ENCODE peak calls at places on chromosome 3, in ten cellular contexts. X, N, Z, I, T, V, A, M, H and W are unnamed samples.

GRCh38 chr3:104412608-104413580 is 953.8 kb upstream of the ALCAM start:
- DNase-seq in T (no peak), Z (no peak), I (no peak), M (no peak), H (no peak), V (no peak), X (no peak), N (no peak), A (peak), W (no peak)

GRCh38 chr3:56323986-56324420 is 144.3 kb downstream of the ERC2 start:
- DNase-seq in I (no peak), V (no peak), H (no peak), X (no peak), N (no peak), Z (peak), M (peak), A (peak), T (peak), W (no peak)

GRCh38 chr3:158789592-158789991 is 12.3 kb upstream of the MFSD1 start:
- DNase-seq in I (no peak), X (no peak), T (peak), H (peak), V (no peak), A (peak), Z (peak), N (no peak), M (peak), W (no peak)

GRCh38 chr3:114218578-114219185 is 18.7 kb downstream of the ZNF80 start:
- DNase-seq in N (no peak), M (no peak), X (no peak), A (no peak), H (no peak), V (no peak), Z (no peak), T (no peak), I (no peak), W (no peak)

GRCh38 chr3:152175576-152175883 is 93.2 kb upstream of the MBNL1 start:
- DNase-seq in H (no peak), I (no peak), X (no peak), A (peak), T (peak), M (peak), N (peak), Z (peak), V (no peak), W (no peak)

GRCh38 chr3:20645340-20645739 is 459.3 kb upstream of the SGO1 start:
- DNase-seq in N (no peak), V (no peak), M (no peak), I (no peak), Z (no peak), A (no peak), H (no peak), X (no peak), T (no peak), W (no peak)

GRCh38 chr3:123058505-123058904 is 8.3 kb upstream of the PDIA5 start:
- DNase-seq in X (no peak), Z (no peak), A (no peak), T (no peak), I (no peak), H (no peak), M (no peak), N (no peak), V (no peak), W (no peak)

GRCh38 chr3:157807286-157807685 is 298.9 kb downstream of the SHOX2 start:
- DNase-seq in A (no peak), H (no peak), Z (peak), N (no peak), T (peak), M (no peak), I (no peak), V (no peak), X (no peak), W (no peak)

GRCh38 chr3:52438579-52439425 is 6.1 kb downstream of the SEMA3G start:
- DNase-seq in N (no peak), T (no peak), I (no peak), X (no peak), A (no peak), V (no peak), Z (no peak), H (no peak), M (no peak), W (no peak)

GRCh38 chr3:70822777-70823176 is 510.3 kb upstream of the MDFIC2 start:
- DNase-seq in T (no peak), V (no peak), A (no peak), H (no peak), I (no peak), Z (no peak), X (no peak), N (no peak), M (no peak), W (no peak)

DNA sequence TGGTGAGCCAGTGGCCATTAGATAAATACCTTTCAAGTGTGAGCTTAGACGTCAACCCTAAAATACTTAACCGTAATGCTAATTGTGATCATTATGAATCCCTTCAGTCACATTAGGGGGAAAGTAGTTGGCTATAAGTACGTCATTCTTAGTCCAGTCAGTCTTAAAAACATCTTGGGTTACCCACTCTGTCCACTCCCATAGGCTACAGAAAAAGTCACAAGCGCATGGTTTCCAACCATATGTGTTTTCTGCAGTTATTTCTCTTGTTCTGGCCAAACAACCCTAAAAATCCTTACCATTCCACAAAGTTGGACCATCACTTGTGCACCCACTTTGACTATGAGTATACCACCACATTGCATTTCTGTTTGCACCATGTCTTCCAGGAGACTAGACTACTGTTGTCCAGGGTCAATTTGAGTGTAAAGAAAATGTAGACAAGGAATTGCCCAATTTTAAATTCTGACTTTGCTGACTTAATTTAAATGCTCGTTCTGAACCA is 3.3 kb downstream of the RPL15 start:
- DNase-seq in I (no peak), V (no peak), Z (no peak), N (no peak), T (no peak), X (no peak), M (no peak), H (no peak), A (no peak), W (no peak)
- H3K4me3 ChIP-seq in I (peak), V (no peak), Z (no peak), N (no peak), T (no peak), X (no peak), M (no peak), H (peak), A (no peak), W (no peak)

GRCh38 chr3:38115645-38116427 is 21.1 kb downstream of the ACAA1 start:
- DNase-seq in X (peak), A (no peak), I (no peak), M (no peak), T (no peak), Z (no peak), H (no peak), V (no peak), N (no peak), W (no peak)

GRCh38 chr3:38117163-38117716 is 19.7 kb downstream of the ACAA1 start:
- DNase-seq in V (peak), X (peak), Z (no peak), M (no peak), I (peak), T (no peak), H (no peak), N (no peak), A (no peak), W (peak)

GRCh38 chr3:38114875-38115644 is 21.9 kb downstream of the ACAA1 start:
- DNase-seq in M (no peak), I (no peak), H (no peak), X (peak), Z (no peak), T (no peak), A (no peak), V (no peak), N (no peak), W (no peak)

GRCh38 chr3:38117748-38118420 is 19.0 kb downstream of the ACAA1 start:
- DNase-seq in H (peak), M (peak), Z (peak), A (peak), T (peak), N (no peak), V (peak), I (peak), X (peak), W (peak)

GRCh38 chr3:38116471-38117162 is 20.3 kb downstream of the ACAA1 start:
- DNase-seq in V (no peak), X (peak), I (no peak), T (no peak), H (no peak), A (no peak), M (no peak), N (no peak), Z (no peak), W (peak)
- TF ChIP-seq CTCF in V (no peak), X (no peak), I (no peak), T (no peak), H (no peak), A (no peak), M (no peak), N (no peak), Z (no peak), W (no peak)

DNA sequence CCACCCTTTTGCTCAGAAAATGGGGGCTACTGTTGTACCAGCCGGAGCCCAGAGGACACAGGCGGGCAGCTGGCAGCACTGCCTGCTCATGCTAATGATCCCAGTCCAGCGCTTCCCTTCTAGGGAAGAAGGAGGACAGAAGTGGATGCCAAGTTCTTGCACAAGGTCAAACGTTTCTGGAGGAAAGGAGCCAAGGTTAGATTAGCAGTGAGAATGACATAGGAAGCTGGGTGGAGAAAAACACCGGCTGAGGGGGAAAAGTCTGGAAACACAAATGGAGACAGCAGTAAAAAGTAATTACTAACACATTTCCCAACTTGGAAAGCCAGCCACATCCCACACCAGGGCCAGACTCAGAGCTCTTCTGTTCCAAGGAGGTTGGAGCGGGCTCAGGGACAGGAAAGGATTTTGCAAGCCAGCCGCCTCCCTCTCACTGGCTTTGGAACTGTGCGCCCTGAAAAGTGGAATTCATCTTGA is 133.8 kb downstream of the CD47 start:
- DNase-seq in A (peak), I (no peak), V (peak), M (peak), Z (no peak), X (no peak), N (no peak), H (peak), T (peak), W (peak)
- H3K4me3 ChIP-seq in A (no peak), I (no peak), V (peak), M (no peak), Z (no peak), X (no peak), N (no peak), H (no peak), T (peak), W (no peak)

DNA sequence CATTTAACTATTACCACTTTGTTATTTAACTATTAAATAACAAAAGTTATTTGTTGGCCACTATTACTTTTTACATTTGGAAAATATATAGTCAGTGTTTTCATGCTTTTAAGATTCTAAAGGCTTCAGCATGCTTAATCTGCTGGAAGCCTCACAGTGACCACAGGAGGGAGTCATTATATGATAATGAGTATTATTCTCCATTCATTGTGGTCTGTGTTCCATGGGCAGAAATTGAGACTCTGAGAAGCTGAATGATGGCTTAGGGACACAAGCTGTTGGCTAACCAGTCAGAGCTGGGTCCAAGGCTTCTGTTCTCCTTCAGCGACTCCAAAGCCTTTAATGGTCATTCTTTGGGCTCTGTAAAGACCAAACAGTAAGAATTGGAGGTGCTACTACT is 64.7 kb downstream of the BFSP2 start:
- DNase-seq in N (no peak), M (peak), V (no peak), H (peak), Z (peak), I (no peak), A (peak), X (no peak), T (peak), W (no peak)
- TF ChIP-seq CTCF in N (peak), M (peak), V (peak), H (peak), Z (peak), I (no peak), A (peak), X (peak), T (peak), W (no peak)

GRCh38 chr3:97956051-97956450 is 16.2 kb downstream of the RIOX2 start:
- DNase-seq in V (no peak), A (no peak), H (no peak), T (no peak), I (no peak), N (no peak), M (no peak), Z (no peak), X (no peak), W (no peak)

GRCh38 chr3:97952280-97952679 is 20.0 kb downstream of the RIOX2 start:
- DNase-seq in N (no peak), T (peak), I (peak), Z (peak), V (peak), M (no peak), H (no peak), A (peak), X (no peak), W (peak)

GRCh38 chr3:97957617-97958311 is 14.5 kb downstream of the RIOX2 start:
- DNase-seq in A (peak), T (peak), V (no peak), M (no peak), X (peak), N (no peak), H (no peak), Z (peak), I (no peak), W (no peak)

GRCh38 chr3:97952872-97953271 is 19.4 kb downstream of the RIOX2 start:
- DNase-seq in I (no peak), H (no peak), T (peak), V (no peak), A (no peak), X (no peak), N (no peak), M (no peak), Z (no peak), W (no peak)

GRCh38 chr3:97954193-97954827 is 17.9 kb downstream of the RIOX2 start:
- DNase-seq in V (no peak), A (no peak), T (no peak), Z (no peak), N (no peak), I (peak), M (no peak), X (no peak), H (no peak), W (no peak)
- H3K4me3 ChIP-seq in V (no peak), A (no peak), T (no peak), Z (no peak), N (no peak), I (no peak), M (no peak), X (no peak), H (no peak), W (no peak)

GRCh38 chr3:43009547-43009946 is 30.4 kb downstream of the GASK1A start:
- DNase-seq in T (no peak), Z (no peak), X (no peak), I (no peak), V (no peak), H (no peak), M (no peak), N (no peak), A (no peak), W (no peak)
- TF ChIP-seq CTCF in T (no peak), Z (peak), X (peak), I (no peak), V (peak), H (no peak), M (no peak), N (no peak), A (peak), W (no peak)